ENCODE peak calls at places on chromosomes 12 and 14, in six cellular contexts. W is Right ventricle myocardium inferior, Z is HEK293T, H is foreskin melanocyte, O is HS-27A, Y is skeletal muscle cell. F is an unnamed sample.

GRCh38 chr12:43057561-43057960 is 468.0 kb upstream of the PRICKLE1 start:
- DNase-seq in W (no peak), Z (no peak), H (no peak), O (no peak), Y (peak), F (no peak)

GRCh38 chr14:90276627-90277367 is 20.4 kb downstream of the PSMC1 start:
- DNase-seq in W (no peak), Z (no peak), H (no peak), O (no peak), Y (no peak), F (peak)

GRCh38 chr14:99164712-99165111 is 107.3 kb downstream of the BCL11B start:
- DNase-seq in W (no peak), Z (no peak), H (no peak), O (no peak), Y (no peak), F (no peak)

GRCh38 chr14:70094631-70095030 is 94.1 kb downstream of the SLC8A3 start:
- DNase-seq in W (no peak), Z (no peak), H (no peak), O (no peak), Y (no peak), F (no peak)

GRCh38 chr14:77268989-77269595 is 1.9 kb downstream of the NGB start:
- DNase-seq in W (no peak), Z (no peak), H (no peak), O (no peak), Y (no peak), F (no peak)

GRCh38 chr12:64459388-64460024 is 7.6 kb downstream of the TBK1 start:
- DNase-seq in W (no peak), Z (no peak), H (no peak), O (no peak), Y (no peak), F (no peak)

GRCh38 chr12:91493308-91493707 is 310.7 kb upstream of the DCN start:
- DNase-seq in W (no peak), Z (no peak), H (no peak), O (no peak), Y (no peak), F (no peak)

GRCh38 chr12:121295746-121296617 is 527 bp downstream of the CAMKK2 start:
- DNase-seq in W (no peak), Z (peak), H (no peak), O (no peak), Y (no peak), F (no peak)

GRCh38 chr12:19967486-19967885 is 400.9 kb upstream of the PDE3A start:
- DNase-seq in W (no peak), Z (no peak), H (peak), O (peak), Y (peak), F (peak)

GRCh38 chr12:20493924-20494323 is 125.6 kb downstream of the PDE3A start:
- DNase-seq in W (no peak), Z (no peak), H (no peak), O (no peak), Y (no peak), F (peak)

GRCh38 chr12:108620236-108620879 is 13.3 kb downstream of the SELPLG start:
- DNase-seq in W (no peak), Z (no peak), H (no peak), O (no peak), Y (peak), F (no peak)

GRCh38 chr14:60651051-60651935 is 2.0 kb upstream of the SIX1 start:
- DNase-seq in W (no peak), Z (no peak), H (no peak), O (no peak), Y (no peak), F (no peak)

GRCh38 chr14:89801128-89801527 is 153.4 kb downstream of the EFCAB11 start:
- DNase-seq in W (no peak), Z (no peak), H (no peak), O (no peak), Y (no peak), F (peak)

GRCh38 chr14:73491256-73491976 is 683 bp downstream of the RIOX1 start:
- DNase-seq in W (peak), Z (no peak), H (no peak), O (peak), Y (peak), F (peak)

F was measured in HFFc6.